ENCODE peak calls at places on chromosome 1, in six cellular contexts. Q is neuronal stem cell, F is H9, K is H1, A is mesendoderm, X is mesenchymal stem cell. U is an unnamed sample.

GRCh38 chr1:87642581-87643129 is 314.0 kb downstream of the LMO4 start:
- DNase-seq in K (peak; percentile 45), A (peak; percentile 90), X (peak; percentile 47), Q (peak; percentile 33), F (no peak), U (peak; percentile 12)

GRCh38 chr1:166822385-166822784 is 16.9 kb upstream of the POGK start:
- DNase-seq in X (no peak), K (peak; percentile 68), Q (no peak), A (peak; percentile 32), F (no peak), U (no peak)

GRCh38 chr1:200654660-200655059 is 15.0 kb downstream of the DDX59 start:
- DNase-seq in K (no peak), X (no peak), A (no peak), F (no peak), Q (no peak), U (peak; percentile 29)

GRCh38 chr1:17984510-17985085 is 123.0 kb upstream of the IGSF21 start:
- DNase-seq in K (peak; percentile 86), F (peak; percentile 51), Q (peak; percentile 39), X (no peak), A (peak; percentile 61), U (no peak)

GRCh38 chr1:54811739-54812655 is 10.9 kb upstream of the TTC22 start:
- DNase-seq in K (peak; percentile 45), A (no peak), F (peak; percentile 24), X (no peak), Q (no peak), U (no peak)

GRCh38 chr1:55252942-55253589 is 37.9 kb upstream of the USP24 start:
- DNase-seq in X (no peak), A (no peak), Q (no peak), F (no peak), K (no peak), U (no peak)

GRCh38 chr1:47856994-47857393 is 140.2 kb downstream of the TRABD2B start:
- DNase-seq in Q (no peak), X (no peak), F (no peak), A (no peak), K (no peak), U (no peak)

GRCh38 chr1:210715072-210715471 is 386.4 kb downstream of the HHAT start:
- DNase-seq in K (no peak), Q (no peak), X (peak; percentile 22), A (no peak), F (no peak), U (no peak)

GRCh38 chr1:205630241-205630640 is 1.6 kb downstream of the ELK4 start:
- DNase-seq in F (no peak), X (peak; percentile 77), Q (no peak), K (no peak), A (no peak), U (peak; percentile 59)

GRCh38 chr1:205632374-205633169 is 761 bp upstream of the ELK4 start:
- DNase-seq in Q (no peak), A (peak; percentile 22), X (peak; percentile 38), F (no peak), K (no peak), U (no peak)

GRCh38 chr1:205631010-205631726 is 643 bp downstream of the ELK4 start:
- DNase-seq in K (peak; percentile 79), Q (peak; percentile 87), X (peak; percentile 87), F (peak; percentile 83), A (peak; percentile 90), U (peak; percentile 76)

GRCh38 chr1:205630651-205631009 is 1.2 kb downstream of the ELK4 start:
- DNase-seq in F (no peak), Q (no peak), K (no peak), A (no peak), X (no peak), U (no peak)

GRCh38 chr1:205631727-205632373 is at the start of gene ELK4:
- DNase-seq in K (peak; percentile 99), X (peak; percentile 98), F (peak; percentile 99), Q (peak; percentile 98), A (peak; percentile 99), U (peak; percentile 98)
- H3K4ac ChIP-seq in K (peak within 1 kb of the TSS; percentile 80), X (peak within 1 kb of the TSS; percentile 97), F (no peak within 1 kb of the TSS), Q (peak within 1 kb of the TSS; percentile 4), A (peak within 1 kb of the TSS; percentile 61), U (peak within 1 kb of the TSS; percentile 71)

GRCh38 chr1:5686195-5686594 is 306.0 kb downstream of the NPHP4 start:
- DNase-seq in A (no peak), F (no peak), Q (no peak), K (no peak), X (no peak), U (no peak)
- H2BK15ac ChIP-seq in A (no peak overlapping the region), F (no peak overlapping the region), Q (no peak overlapping the region), K (peak overlapping the region; percentile 18), X (no peak overlapping the region), U (no peak overlapping the region)

GRCh38 chr1:7505871-7506676 is 265.0 kb upstream of the VAMP3 start:
- DNase-seq in Q (no peak), K (no peak), X (no peak), F (no peak), A (no peak), U (no peak)

GRCh38 chr1:7503691-7504437 is 267.2 kb upstream of the VAMP3 start:
- DNase-seq in Q (no peak), F (no peak), K (no peak), A (no peak), X (no peak), U (no peak)

GRCh38 chr1:7506677-7507619 is 264.1 kb upstream of the VAMP3 start:
- DNase-seq in F (no peak), Q (no peak), K (no peak), A (no peak), X (no peak), U (no peak)

GRCh38 chr1:7504438-7504720 is 266.7 kb upstream of the VAMP3 start:
- DNase-seq in X (no peak), K (no peak), A (no peak), Q (no peak), F (no peak), U (no peak)

GRCh38 chr1:7505094-7505838 is 265.8 kb upstream of the VAMP3 start:
- DNase-seq in X (no peak), Q (no peak), F (no peak), A (no peak), K (no peak), U (no peak)
- H3K4ac ChIP-seq in X (no peak overlapping the region), Q (no peak overlapping the region), F (no peak overlapping the region), A (no peak overlapping the region), K (no peak overlapping the region), U (no peak overlapping the region)

GRCh38 chr1:15546641-15547040 is 20.0 kb downstream of the DNAJC16 start:
- DNase-seq in F (no peak), A (no peak), Q (no peak), K (no peak), X (no peak), U (no peak)

GRCh38 chr1:15550573-15550972 is 23.9 kb downstream of the DNAJC16 start:
- DNase-seq in F (no peak), K (no peak), Q (no peak), A (no peak), X (no peak), U (no peak)
- H2BK15ac ChIP-seq in F (no peak overlapping the region), K (no peak overlapping the region), Q (no peak overlapping the region), A (no peak overlapping the region), X (no peak overlapping the region), U (no peak overlapping the region)

DNA sequence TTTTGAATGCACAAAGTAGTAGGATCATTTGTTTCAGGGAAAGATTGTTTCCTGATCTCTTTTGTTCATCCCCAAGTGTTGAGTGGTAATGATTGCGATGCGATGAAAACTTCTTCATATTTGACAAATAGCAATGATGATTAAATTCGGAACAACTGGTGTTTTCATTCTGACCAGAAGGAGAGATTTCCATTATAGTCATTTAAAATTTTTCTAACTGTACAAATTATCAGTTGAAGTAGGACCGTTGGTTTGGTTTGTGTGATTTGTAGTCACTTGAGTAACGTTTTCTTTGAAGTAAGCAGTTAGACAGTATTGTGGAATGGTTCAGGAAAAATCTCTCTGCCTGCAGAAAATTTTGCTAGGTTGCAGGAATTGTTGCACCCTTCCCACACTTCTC is 5.9 kb downstream of the NFYC start:
- DNase-seq in X (no peak), A (no peak), K (no peak), Q (no peak), F (no peak), U (no peak)
- H3K4ac ChIP-seq in X (no peak overlapping the region), A (no peak overlapping the region), K (no peak overlapping the region), Q (no peak overlapping the region), F (no peak overlapping the region), U (no peak overlapping the region)

GRCh38 chr1:171366099-171366498 is 52.1 kb downstream of the FMO4 start:
- DNase-seq in Q (no peak), F (no peak), K (no peak), X (no peak), A (no peak), U (no peak)
- H2BK15ac ChIP-seq in Q (no peak overlapping the region), F (no peak overlapping the region), K (no peak overlapping the region), X (no peak overlapping the region), A (no peak overlapping the region), U (no peak overlapping the region)

GRCh38 chr1:177936016-177936415 is 33.8 kb downstream of the SEC16B start:
- DNase-seq in K (no peak), F (no peak), Q (no peak), A (no peak), X (no peak), U (no peak)

GRCh38 chr1:177937174-177937770 is 32.6 kb downstream of the SEC16B start:
- DNase-seq in K (no peak), X (no peak), F (no peak), Q (no peak), A (no peak), U (no peak)

GRCh38 chr1:177934461-177934860 is 35.4 kb downstream of the SEC16B start:
- DNase-seq in Q (no peak), X (no peak), K (no peak), F (no peak), A (no peak), U (no peak)

GRCh38 chr1:177932123-177932522 is 37.7 kb downstream of the SEC16B start:
- DNase-seq in Q (no peak), X (no peak), K (no peak), A (no peak), F (no peak), U (no peak)

GRCh38 chr1:177934927-177935326 is 34.9 kb downstream of the SEC16B start:
- DNase-seq in F (no peak), A (no peak), Q (no peak), X (no peak), K (no peak), U (no peak)
- H3K4ac ChIP-seq in F (no peak overlapping the region), A (no peak overlapping the region), Q (no peak overlapping the region), X (no peak overlapping the region), K (no peak overlapping the region), U (peak overlapping the region; percentile 5)

DNA sequence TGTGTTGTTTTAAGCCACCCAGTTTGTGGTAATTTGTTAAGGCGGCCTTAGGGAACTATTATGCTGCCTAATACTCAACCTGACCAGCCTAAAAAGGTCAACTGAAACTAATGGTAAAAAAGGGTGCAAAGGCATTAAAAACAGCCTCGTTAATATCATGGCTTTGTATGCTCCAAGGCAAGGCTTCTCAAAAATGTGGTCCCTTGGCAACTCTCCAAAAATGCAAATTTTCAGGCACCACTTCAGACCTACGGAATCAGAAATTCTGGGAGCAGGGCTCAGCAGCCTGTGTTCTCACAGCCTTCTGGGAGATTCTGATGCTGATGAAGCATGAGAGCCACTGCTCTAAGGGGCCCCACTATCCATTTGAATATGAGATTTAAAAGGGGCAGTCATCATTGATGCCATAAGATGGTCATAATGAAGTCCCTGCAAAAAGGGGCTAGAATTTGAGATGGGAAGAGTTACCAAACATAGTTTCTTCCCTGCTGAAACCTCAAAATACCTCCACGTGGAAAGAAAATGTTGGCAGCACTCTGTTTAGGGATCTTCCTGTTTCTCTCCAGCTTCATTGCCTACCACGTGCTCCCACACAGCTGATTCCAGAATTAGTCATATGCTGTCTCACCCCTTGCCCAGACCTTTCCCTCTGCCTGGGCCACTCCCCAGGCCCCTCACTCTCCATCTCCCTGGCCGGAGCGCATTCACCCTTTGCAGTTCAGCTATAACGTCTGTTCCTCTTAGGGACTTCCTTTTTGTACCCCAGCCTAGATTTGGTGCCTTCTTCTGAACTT is 46.7 kb downstream of the PHC2 start:
- DNase-seq in F (no peak), X (peak; percentile 80), Q (no peak), K (no peak), A (no peak), U (peak; percentile 86)
- H2BK15ac ChIP-seq in F (no peak overlapping the region), X (peak overlapping the region; percentile 9), Q (no peak overlapping the region), K (no peak overlapping the region), A (no peak overlapping the region), U (peak overlapping the region; percentile 92)